ENCODE peak calls at places on chromosomes 16 and 17, in four cellular contexts. E, F, V and N are unnamed samples.

GRCh38 chr17:2050871-2051387 is 4.0 kb upstream of the HIC1 start:
- DNase-seq in V (no peak), E (no peak), F (peak), N (no peak)

GRCh38 chr16:86619263-86619935 is 41.0 kb downstream of the FOXL1 start:
- DNase-seq in V (no peak), F (no peak), E (peak), N (peak)

GRCh38 chr17:59038734-59039133 is 67.9 kb downstream of the TRIM37 start:
- DNase-seq in E (no peak), V (peak), F (no peak), N (no peak)

GRCh38 chr16:69448470-69449193 is 24.2 kb downstream of the CYB5B start:
- DNase-seq in V (no peak), F (peak), E (no peak), N (no peak)

GRCh38 chr16:74275031-74275636 is 21.5 kb upstream of the PSMD7 start:
- DNase-seq in F (peak), V (no peak), E (peak), N (no peak)

GRCh38 chr17:56603486-56604238 is 10.2 kb downstream of the NOG start:
- DNase-seq in F (no peak), V (no peak), E (no peak), N (no peak)

GRCh38 chr17:59829217-59830006 is 63.3 kb downstream of the TUBD1 start:
- DNase-seq in E (peak), V (peak), F (peak), N (peak)

GRCh38 chr17:49610883-49611584 is 35.4 kb downstream of the NXPH3 start:
- DNase-seq in F (no peak), E (no peak), V (no peak), N (no peak)

GRCh38 chr16:22141746-22142145 is 20.6 kb upstream of the SDR42E2 start:
- DNase-seq in F (peak), E (peak), V (peak), N (peak)

GRCh38 chr16:84806256-84806889 is 13.4 kb upstream of the CRISPLD2 start:
- DNase-seq in V (peak), E (peak), F (peak), N (peak)

GRCh38 chr17:45224671-45225050 is 3.0 kb downstream of the FMNL1 start:
- DNase-seq in E (no peak), F (no peak), V (no peak), N (no peak)

GRCh38 chr16:55333690-55334089 is 9.7 kb downstream of the IRX6 start:
- DNase-seq in V (no peak), F (no peak), E (no peak), N (no peak)

GRCh38 chr17:79005063-79005861 is 4.3 kb downstream of the CANT1 start:
- DNase-seq in F (no peak), V (no peak), E (no peak), N (no peak)

GRCh38 chr16:54097774-54098173 is 188.8 kb downstream of the IRX3 start:
- DNase-seq in F (no peak), E (no peak), V (no peak), N (no peak)

GRCh38 chr17:79320331-79320730 is 245.7 kb downstream of the ENGASE start:
- DNase-seq in V (no peak), E (no peak), F (no peak), N (no peak)

GRCh38 chr16:61814716-61815347 is 221.4 kb downstream of the CDH8 start:
- DNase-seq in V (no peak), F (peak), E (no peak), N (no peak)

GRCh38 chr16:79997257-79997656 is 396.7 kb upstream of the MAF start:
- DNase-seq in E (no peak), F (peak), V (no peak), N (no peak)

GRCh38 chr17:79064026-79064425 is 10.6 kb upstream of the ENGASE start:
- DNase-seq in V (no peak), E (no peak), F (no peak), N (no peak)

GRCh38 chr17:43880420-43880991 is 26.8 kb downstream of the MPP2 start:
- DNase-seq in F (peak), V (no peak), E (peak), N (peak)

GRCh38 chr16:87836346-87836843 is 32.9 kb downstream of the SLC7A5 start:
- DNase-seq in E (no peak), V (no peak), F (no peak), N (no peak)

GRCh38 chr16:87837627-87838289 is 31.5 kb downstream of the SLC7A5 start:
- DNase-seq in F (no peak), E (no peak), V (no peak), N (no peak)

GRCh38 chr16:87838643-87839541 is 30.4 kb downstream of the SLC7A5 start:
- DNase-seq in E (no peak), F (no peak), V (no peak), N (no peak)

GRCh38 chr16:87835882-87836331 is 33.4 kb downstream of the SLC7A5 start:
- DNase-seq in F (no peak), V (no peak), E (no peak), N (no peak)

DNA sequence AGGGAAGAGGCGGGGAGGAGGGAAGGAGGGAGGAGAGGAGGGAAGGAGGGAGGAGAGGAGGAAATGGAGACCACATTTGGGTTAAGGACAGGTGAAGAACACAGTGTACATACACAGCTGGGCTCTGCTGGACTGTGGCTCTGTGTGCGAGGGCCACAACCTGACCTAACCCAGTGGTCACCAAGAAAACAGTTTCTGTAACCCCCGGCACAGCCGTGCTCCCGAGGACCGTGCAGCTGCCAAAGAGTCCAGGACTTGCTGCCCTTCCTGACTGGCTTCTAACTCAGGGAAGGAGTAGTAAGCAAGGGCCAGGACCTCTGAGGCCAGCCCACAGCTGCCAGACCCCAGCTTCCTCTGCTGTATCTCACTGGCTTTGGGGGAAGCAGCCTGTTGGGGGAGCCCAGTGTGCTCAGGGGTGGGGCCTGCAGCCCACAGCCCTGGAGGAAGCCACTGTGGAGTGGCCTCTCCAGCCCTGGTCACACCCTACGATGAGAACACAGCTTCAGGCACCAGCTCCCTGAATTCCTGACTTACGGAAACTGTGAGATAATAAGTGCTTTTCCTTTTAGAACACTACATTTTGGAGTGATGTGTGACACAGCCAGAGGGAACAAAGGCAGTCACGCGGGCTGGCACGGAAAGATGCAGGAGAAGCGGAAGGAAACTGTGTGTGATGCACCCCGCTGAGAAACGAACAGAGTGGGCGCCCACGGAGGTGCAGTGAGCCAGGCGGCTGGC is 32.3 kb downstream of the SLC7A5 start:
- DNase-seq in F (peak), V (no peak), E (no peak), N (no peak)
- H3K4me3 ChIP-seq in F (no peak), V (no peak), E (no peak), N (no peak)

GRCh38 chr17:6953689-6954088 is 42.2 kb upstream of the ALOX12 start:
- DNase-seq in V (no peak), F (no peak), E (no peak), N (no peak)
- H3K4me3 ChIP-seq in V (no peak), F (no peak), E (no peak), N (no peak)

GRCh38 chr17:18859256-18859655 is 1.3 kb downstream of the PRPSAP2 start:
- DNase-seq in E (no peak), F (peak), V (peak), N (no peak)
- H3K4me3 ChIP-seq in E (peak), F (peak), V (peak), N (no peak)

GRCh38 chr16:50246299-50247122 is 19.8 kb upstream of the ADCY7 start:
- DNase-seq in V (no peak), F (no peak), E (no peak), N (peak)
- H3K4me3 ChIP-seq in V (peak), F (peak), E (peak), N (peak)

GRCh38 chr17:38815576-38816193 is 9.4 kb downstream of the CWC25 start:
- DNase-seq in F (no peak), E (peak), V (peak), N (no peak)
- H3K4me3 ChIP-seq in F (no peak), E (no peak), V (no peak), N (no peak)

GRCh38 chr16:57043248-57043647 is 49.1 kb upstream of the CPNE2 start:
- DNase-seq in V (no peak), E (no peak), F (no peak), N (no peak)

GRCh38 chr16:57041182-57042156 is 50.9 kb upstream of the CPNE2 start:
- DNase-seq in E (no peak), V (no peak), F (no peak), N (no peak)

GRCh38 chr16:57044931-57045693 is 47.3 kb upstream of the CPNE2 start:
- DNase-seq in E (no peak), F (no peak), V (no peak), N (no peak)

GRCh38 chr16:57039148-57039812 is 49.9 kb downstream of the NLRC5 start:
- DNase-seq in E (no peak), F (no peak), V (peak), N (no peak)

DNA sequence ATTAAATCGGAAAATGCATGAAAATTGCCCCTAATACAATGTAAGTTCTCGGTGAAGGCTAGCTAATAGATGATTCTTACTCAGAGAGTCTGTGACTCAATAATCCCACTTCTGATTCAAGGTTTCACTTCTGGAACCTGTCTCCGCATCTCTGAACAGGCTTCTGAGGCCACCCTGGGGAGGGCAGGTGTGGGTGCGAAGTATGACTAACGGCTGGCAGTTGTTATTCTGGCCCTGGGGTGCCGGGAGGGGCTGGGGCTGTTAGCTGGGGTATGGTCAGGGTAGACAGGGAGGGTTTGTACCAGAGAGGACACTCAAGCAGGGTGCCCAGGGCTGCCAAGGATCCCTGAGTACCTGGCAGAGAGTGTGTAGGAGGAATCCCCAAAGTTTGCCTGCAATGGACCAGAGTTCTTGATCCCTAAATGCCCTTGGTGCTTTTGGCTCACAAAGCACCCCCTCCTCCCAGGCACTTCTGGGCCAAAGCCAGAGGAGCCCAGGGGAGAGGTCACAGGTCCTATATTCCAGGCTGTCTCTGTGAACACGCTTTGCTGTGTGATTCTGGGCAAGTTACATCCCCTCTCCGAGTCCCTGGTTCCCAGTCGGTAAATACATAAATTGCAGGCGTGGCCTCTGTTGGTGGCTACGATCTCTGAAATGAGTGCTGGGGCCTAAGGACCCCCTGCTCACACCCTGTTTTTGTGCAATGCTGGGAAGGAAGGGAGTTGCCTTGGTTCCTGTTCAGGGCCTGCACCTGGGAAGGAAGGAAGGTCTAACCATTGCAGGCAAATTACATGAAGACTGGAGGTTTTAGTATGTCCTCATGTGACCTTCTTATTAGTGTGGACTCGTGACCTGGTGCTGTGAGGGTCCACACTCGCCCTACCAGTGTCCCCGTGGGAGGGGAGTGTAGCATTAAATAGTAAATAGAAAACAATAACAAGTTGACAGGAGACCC is 49.9 kb upstream of the CPNE2 start:
- DNase-seq in F (no peak), E (no peak), V (no peak), N (no peak)
- H3K4me3 ChIP-seq in F (no peak), E (no peak), V (no peak), N (no peak)

GRCh38 chr17:34637548-34638525 is 58.5 kb downstream of the TMEM132E start:
- DNase-seq in E (peak), F (peak), V (peak), N (peak)
- H3K4me3 ChIP-seq in E (no peak), F (no peak), V (no peak), N (no peak)

GRCh38 chr16:89953671-89954406 is 5.3 kb downstream of the DEF8 start:
- DNase-seq in F (no peak), V (no peak), E (no peak), N (no peak)
- H3K4me3 ChIP-seq in F (no peak), V (no peak), E (no peak), N (no peak)